ENCODE peak calls at places on chromosomes 5 and 9, in six cellular contexts. H is right atrium auricular region; W is fibroblast of lung; V is transverse colon; G is cardiac muscle cell; Q is CD8-positive, alpha-beta T cell. J is an unnamed sample.
A peak's percentile ranks its signal among the peaks of the same experiment; 100 is the strongest.

GRCh38 chr9:121773286-121773953 is 122.0 kb downstream of the DAB2IP start:
- DNase-seq in H (no peak), W (no peak), V (no peak), G (no peak), Q (no peak), J (no peak)

GRCh38 chr5:96942911-96943310 is 7.0 kb downstream of the LNPEP start:
- DNase-seq in H (no peak), W (no peak), V (no peak), G (no peak), Q (no peak), J (no peak)

GRCh38 chr5:36877667-36878420 is 1.3 kb downstream of the NIPBL start:
- DNase-seq in H (no peak), W (peak; percentile 38), V (no peak), G (peak; percentile 49), Q (no peak), J (no peak)

GRCh38 chr5:129223178-129223577 is 128.6 kb downstream of the ISOC1 start:
- DNase-seq in H (no peak), W (no peak), V (no peak), G (no peak), Q (no peak), J (no peak)

GRCh38 chr9:137428841-137429545 is 5.8 kb downstream of the NOXA1 start:
- DNase-seq in H (no peak), W (no peak), V (no peak), G (no peak), Q (no peak), J (no peak)

GRCh38 chr9:125523681-125524080 is 183.3 kb downstream of the MAPKAP1 start:
- DNase-seq in H (no peak), W (no peak), V (no peak), G (no peak), Q (no peak), J (no peak)

GRCh38 chr5:159337291-159337974 is 7.1 kb upstream of the IL12B start:
- DNase-seq in H (no peak), W (peak; percentile 47), V (no peak), G (no peak), Q (no peak), J (no peak)

GRCh38 chr9:79210541-79211243 is 361.1 kb upstream of the TLE4 start:
- DNase-seq in H (no peak), W (no peak), V (no peak), G (no peak), Q (no peak), J (no peak)

GRCh38 chr9:112028242-112029221 is 131.9 kb downstream of the UGCG start:
- DNase-seq in H (no peak), W (no peak), V (no peak), G (no peak), Q (no peak), J (no peak)

GRCh38 chr5:95941756-95942155 is 19.9 kb downstream of the ELL2 start:
- DNase-seq in H (no peak), W (no peak), V (no peak), G (no peak), Q (no peak), J (no peak)

GRCh38 chr5:151742870-151743294 is 15.5 kb downstream of the ATOX1 start:
- DNase-seq in H (no peak), W (peak; percentile 73), V (peak; percentile 22), G (peak; percentile 70), Q (no peak), J (no peak)

GRCh38 chr5:175609504-175609903 is 48.4 kb upstream of the HRH2 start:
- DNase-seq in H (no peak), W (no peak), V (no peak), G (no peak), Q (no peak), J (no peak)

GRCh38 chr9:114499528-114499927 is 5.7 kb downstream of the WHRN start:
- DNase-seq in H (no peak), W (no peak), V (no peak), G (no peak), Q (no peak), J (no peak)

GRCh38 chr5:136123236-136123768 is 9.3 kb upstream of the SMAD5 start:
- DNase-seq in H (no peak), W (no peak), V (peak; percentile 33), G (no peak), Q (no peak), J (no peak)

GRCh38 chr5:112419596-112420110 is 576 bp upstream of the EPB41L4A start:
- DNase-seq in H (peak; percentile 63), W (peak; percentile 26), V (peak; percentile 71), G (peak; percentile 74), Q (no peak), J (no peak)

GRCh38 chr9:128819716-128820664 is 1.7 kb downstream of the ENDOG start:
- DNase-seq in H (peak; percentile 71), W (peak; percentile 8), V (peak; percentile 47), G (peak; percentile 22), Q (no peak), J (no peak)

GRCh38 chr5:136249678-136250266 is 56.8 kb upstream of the SMIM32 start:
- DNase-seq in H (no peak), W (peak; percentile 72), V (peak; percentile 55), G (peak; percentile 80), Q (no peak), J (no peak)

GRCh38 chr5:55636177-55636576 is 75.9 kb downstream of the SLC38A9 start:
- DNase-seq in H (no peak), W (peak; percentile 67), V (no peak), G (no peak), Q (no peak), J (no peak)

GRCh38 chr5:36108758-36109245 is 42.1 kb upstream of the UGT3A2 start:
- DNase-seq in H (no peak), W (peak; percentile 4), V (no peak), G (no peak), Q (no peak), J (no peak)

GRCh38 chr5:181189962-181190710 is 14.9 kb downstream of the TRIM7 start:
- DNase-seq in H (no peak), W (no peak), V (peak; percentile 48), G (peak; percentile 56), Q (no peak), J (no peak)

GRCh38 chr5:71954329-71954728 is 152.9 kb upstream of the MAP1B start:
- DNase-seq in H (no peak), W (no peak), V (no peak), G (no peak), Q (no peak), J (no peak)

GRCh38 chr9:126125177-126125576 is 201.5 kb upstream of the MVB12B start:
- DNase-seq in H (peak; percentile 18), W (no peak), V (no peak), G (peak; percentile 74), Q (no peak), J (no peak)

GRCh38 chr9:104386425-104387069 is 117.5 kb upstream of the OR13F1 start:
- DNase-seq in H (no peak), W (peak; percentile 45), V (no peak), G (peak; percentile 52), Q (no peak), J (no peak)

GRCh38 chr5:137747848-137748247 is 6.3 kb downstream of the HNRNPA0 start:
- DNase-seq in H (no peak), W (no peak), V (no peak), G (no peak), Q (no peak), J (no peak)

GRCh38 chr5:110008131-110008530 is 318.4 kb downstream of the MAN2A1 start:
- DNase-seq in H (no peak), W (no peak), V (no peak), G (no peak), Q (no peak), J (no peak)

GRCh38 chr9:36450110-36450732 is 50.2 kb upstream of the RNF38 start:
- DNase-seq in H (no peak), W (peak; percentile 69), V (no peak), G (peak; percentile 66), Q (no peak), J (no peak)

GRCh38 chr9:36456480-36457115 is 56.5 kb upstream of the RNF38 start:
- DNase-seq in H (no peak), W (no peak), V (no peak), G (no peak), Q (no peak), J (no peak)

GRCh38 chr9:36448017-36448416 is 47.9 kb upstream of the RNF38 start:
- DNase-seq in H (no peak), W (no peak), V (no peak), G (no peak), Q (no peak), J (no peak)

GRCh38 chr9:36457836-36458429 is 57.9 kb upstream of the RNF38 start:
- DNase-seq in H (no peak), W (no peak), V (no peak), G (no peak), Q (no peak), J (no peak)

DNA sequence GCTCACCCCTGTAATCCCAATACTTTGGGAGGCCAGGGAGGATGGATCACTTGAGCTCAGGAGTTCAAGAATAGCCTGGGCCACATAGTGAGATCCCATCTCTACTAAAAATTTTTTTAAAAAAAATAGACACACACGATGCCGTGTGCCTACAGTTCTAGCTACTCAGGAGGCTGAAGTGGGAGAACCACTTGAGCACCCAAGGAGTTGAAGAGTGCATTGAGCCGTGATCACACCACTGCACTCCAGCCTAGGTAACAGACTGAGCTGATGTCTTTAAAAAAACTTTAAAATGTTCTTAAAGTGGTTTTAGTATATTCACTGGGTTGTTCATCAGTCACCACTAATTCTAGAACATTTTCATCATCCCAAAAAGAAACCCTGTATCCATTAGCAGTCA is 51.9 kb upstream of the RNF38 start:
- DNase-seq in H (no peak), W (no peak), V (no peak), G (no peak), Q (no peak), J (no peak)
- H3K27me3 ChIP-seq in H (no peaks in the 10 kb centered on the region), W (no peaks in the 10 kb centered on the region), V (no peaks in the 10 kb centered on the region), G (no peaks in the 10 kb centered on the region), Q (no peaks in the 10 kb centered on the region), J (no peaks in the 10 kb centered on the region)

DNA sequence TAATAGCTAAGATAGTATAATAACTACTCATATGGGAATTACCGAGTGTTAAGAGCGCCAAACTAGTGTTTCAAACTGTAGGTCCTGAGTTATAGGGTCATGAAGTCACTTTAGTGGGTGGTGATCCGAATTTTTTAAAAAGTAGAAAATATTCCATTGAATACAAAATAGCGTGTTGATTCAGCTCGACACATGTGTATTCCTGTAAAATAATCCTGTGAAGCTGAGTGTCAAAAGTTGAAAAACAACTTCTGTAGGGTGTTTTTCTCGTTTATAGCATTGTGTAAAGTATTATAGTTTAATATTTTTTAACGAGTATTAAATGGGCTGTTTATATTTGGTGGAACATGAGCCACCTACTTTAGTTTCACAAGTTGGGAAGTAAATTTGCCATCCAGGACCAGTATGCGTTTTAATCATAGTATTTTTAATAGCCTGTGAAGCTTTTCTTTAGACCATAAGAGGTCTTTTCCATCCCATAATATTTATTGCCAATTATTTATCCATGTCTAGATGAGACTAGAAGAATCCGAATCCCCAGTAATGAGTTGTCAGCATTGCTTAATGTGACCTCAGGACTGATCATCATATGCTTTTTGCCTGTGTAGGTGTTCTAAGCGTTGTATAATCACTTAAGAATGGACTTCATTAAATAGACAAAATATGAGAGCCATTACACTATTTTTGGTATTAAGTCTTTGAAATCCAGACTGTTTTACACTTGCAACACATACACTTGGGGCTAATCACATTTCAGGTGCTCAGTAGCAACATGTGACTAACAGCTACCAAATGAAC is 84.1 kb downstream of the PTPDC1 start:
- DNase-seq in H (no peak), W (no peak), V (no peak), G (no peak), Q (no peak), J (no peak)
- H3K4me3 ChIP-seq in H (peak overlapping the region; percentile 92), W (peak overlapping the region; percentile 77), V (peak overlapping the region; percentile 96), G (peak overlapping the region; percentile 96), Q (peak overlapping the region; percentile 52), J (peak overlapping the region; percentile 100)

GRCh38 chr5:34898258-34898895 is 16.9 kb downstream of the RAD1 start:
- DNase-seq in H (peak; percentile 73), W (peak; percentile 81), V (peak; percentile 62), G (peak; percentile 80), Q (peak; percentile 41), J (no peak)
- TF ChIP-seq CTCF in H (peak; percentile 88), W (peak; percentile 93), V (peak; percentile 84), G (peak; percentile 91), Q (peak; percentile 83), J (peak; percentile 81)

GRCh38 chr9:14423816-14424261 is 109.9 kb upstream of the NFIB start:
- DNase-seq in H (no peak), W (peak; percentile 86), V (no peak), G (no peak), Q (no peak), J (no peak)
- H3K27me3 ChIP-seq in H (no peaks in the 10 kb centered on the region), W (peaks cover 5% of the 10 kb centered on the region), V (no peaks in the 10 kb centered on the region), G (no peaks in the 10 kb centered on the region), Q (no peaks in the 10 kb centered on the region), J (no peaks in the 10 kb centered on the region)